ENCODE peak calls at places on chromosomes 5 and 9, in six cellular contexts. T is CD8-positive, alpha-beta memory T cell; F is neuronal stem cell; I is NCI-H774; N is stomach; V is kidney glomerular epithelial cell. Q is an unnamed sample.

GRCh38 chr9:124078641-124079040 is 67.1 kb downstream of the LHX2 start:
- DNase-seq in T (no peak), F (no peak), I (no peak), N (no peak), V (peak), Q (no peak)

GRCh38 chr9:136965771-136966484 is 11.4 kb upstream of the PTGDS start:
- DNase-seq in T (no peak), F (no peak), I (no peak), N (no peak), V (no peak), Q (no peak)

GRCh38 chr5:176784218-176785165 is 25.9 kb upstream of the UNC5A start:
- DNase-seq in T (no peak), F (no peak), I (no peak), N (no peak), V (peak), Q (no peak)

GRCh38 chr5:31502506-31502905 is 29.4 kb downstream of the DROSHA start:
- DNase-seq in T (no peak), F (no peak), I (no peak), N (no peak), V (no peak), Q (no peak)

GRCh38 chr9:1267581-1267980 is 217.4 kb downstream of the DMRT2 start:
- DNase-seq in T (no peak), F (no peak), I (no peak), N (peak), V (no peak), Q (no peak)

GRCh38 chr9:89528540-89528939 is 30.6 kb upstream of the SEMA4D start:
- DNase-seq in T (no peak), F (no peak), I (no peak), N (peak), V (no peak), Q (no peak)

GRCh38 chr9:135029434-135029833 is 58.0 kb upstream of the OLFM1 start:
- DNase-seq in T (no peak), F (no peak), I (no peak), N (no peak), V (no peak), Q (no peak)

GRCh38 chr5:115497200-115497599 is 47.4 kb downstream of the FEM1C start:
- DNase-seq in T (no peak), F (no peak), I (no peak), N (no peak), V (no peak), Q (no peak)

GRCh38 chr5:102221949-102222348 is 74.1 kb downstream of the SLCO4C1 start:
- DNase-seq in T (no peak), F (no peak), I (no peak), N (no peak), V (no peak), Q (no peak)

GRCh38 chr5:160940725-160941124 is 88.7 kb upstream of the ATP10B start:
- DNase-seq in T (no peak), F (no peak), I (no peak), N (no peak), V (no peak), Q (no peak)

GRCh38 chr5:39016587-39017275 is 57.5 kb downstream of the RICTOR start:
- DNase-seq in T (no peak), F (no peak), I (no peak), N (no peak), V (no peak), Q (no peak)

GRCh38 chr5:172778223-172778814 is 7.3 kb upstream of the DUSP1 start:
- DNase-seq in T (no peak), F (no peak), I (no peak), N (peak), V (peak), Q (no peak)

GRCh38 chr9:105656131-105656921 is 5.9 kb upstream of the TAL2 start:
- DNase-seq in T (peak), F (no peak), I (peak), N (peak), V (no peak), Q (no peak)

GRCh38 chr5:79535477-79536192 is 21.7 kb upstream of the HOMER1 start:
- DNase-seq in T (no peak), F (no peak), I (no peak), N (no peak), V (no peak), Q (no peak)

GRCh38 chr5:160287378-160288051 is 24.8 kb downstream of the CCNJL start:
- DNase-seq in T (no peak), F (peak), I (peak), N (peak), V (no peak), Q (no peak)

GRCh38 chr5:3657364-3658003 is 61.9 kb downstream of the IRX1 start:
- DNase-seq in T (no peak), F (no peak), I (no peak), N (no peak), V (no peak), Q (no peak)

GRCh38 chr9:116073826-116074225 is 79.8 kb upstream of the PAPPA start:
- DNase-seq in T (no peak), F (no peak), I (no peak), N (no peak), V (peak), Q (no peak)

GRCh38 chr5:3009605-3010004 is 258.1 kb upstream of the IRX2 start:
- DNase-seq in T (no peak), F (no peak), I (no peak), N (no peak), V (no peak), Q (no peak)

GRCh38 chr9:94511134-94511942 is 43.5 kb upstream of the PCAT7 start:
- DNase-seq in T (no peak), F (no peak), I (peak), N (no peak), V (no peak), Q (no peak)

GRCh38 chr9:72557549-72557948 is 36.1 kb downstream of the TMC1 start:
- DNase-seq in T (no peak), F (no peak), I (no peak), N (no peak), V (peak), Q (no peak)

GRCh38 chr9:109331353-109331752 is 10.5 kb upstream of the EPB41L4B start:
- DNase-seq in T (no peak), F (no peak), I (no peak), N (peak), V (no peak), Q (no peak)

Q was measured in NCI-H1930.